ENCODE peak calls at places on chromosomes 1 and 21, in nine cellular contexts. I, M, A, G, P, L, Z, E and V are unnamed samples.

GRCh38 chr1:100989306-100990077 is 36.1 kb downstream of the DPH5 start:
- DNase-seq in Z (no peak), P (no peak), E (peak), M (no peak), I (no peak), L (peak), G (peak), A (no peak), V (no peak)

GRCh38 chr21:37072239-37072987 is 458 bp downstream of the PIGP start:
- DNase-seq in Z (no peak), E (no peak), L (peak), M (no peak), A (peak), I (peak), P (no peak), G (peak), V (peak)

GRCh38 chr1:233254039-233254362 is 41.5 kb downstream of the PCNX2 start:
- DNase-seq in P (no peak), E (peak), Z (no peak), G (no peak), M (no peak), A (no peak), I (no peak), L (no peak), V (no peak)

GRCh38 chr1:230079211-230079590 is 12.2 kb downstream of the GALNT2 start:
- DNase-seq in L (no peak), I (no peak), M (no peak), P (no peak), Z (no peak), E (no peak), A (no peak), G (no peak), V (no peak)

GRCh38 chr21:32547018-32547417 is 38.3 kb downstream of the TCP10L start:
- DNase-seq in I (no peak), P (no peak), Z (no peak), A (no peak), M (no peak), G (no peak), E (no peak), L (no peak), V (no peak)

GRCh38 chr1:218478336-218478735 is 133.2 kb downstream of the TGFB2 start:
- DNase-seq in L (no peak), G (no peak), P (no peak), I (no peak), Z (no peak), M (no peak), E (no peak), A (no peak), V (no peak)

GRCh38 chr1:204274441-204274840 is 60.7 kb upstream of the GOLT1A start:
- DNase-seq in L (peak), Z (no peak), E (peak), G (no peak), I (no peak), P (no peak), M (no peak), A (no peak), V (no peak)

GRCh38 chr21:34908424-34909055 is 140.6 kb downstream of the RUNX1 start:
- DNase-seq in M (no peak), L (peak), I (no peak), A (no peak), Z (no peak), G (peak), P (no peak), E (peak), V (no peak)

GRCh38 chr1:204924013-204924759 is 53.5 kb downstream of the NFASC start:
- DNase-seq in I (no peak), P (no peak), G (peak), A (no peak), Z (no peak), L (peak), E (no peak), M (no peak), V (no peak)